ENCODE peak calls at places on chromosomes 2 and 18, in four cellular contexts. W is fibroblast of lung, U is colonic mucosa, N is NT2/D1. K is an unnamed sample.

GRCh38 chr18:12307251-12307736 is 747 bp upstream of the TUBB6 start:
- DNase-seq in N (no peak), U (peak; percentile 38), W (peak; percentile 80), K (peak; percentile 90)

GRCh38 chr2:46954951-46955571 is 39.5 kb upstream of the MCFD2 start:
- DNase-seq in W (peak; percentile 97), N (peak; percentile 36), U (peak; percentile 36), K (peak; percentile 81)

GRCh38 chr2:182366625-182367024 is 60.2 kb downstream of the PDE1A start:
- DNase-seq in W (peak; percentile 41), U (no peak), N (no peak), K (no peak)

GRCh38 chr2:217711236-217711635 is 291.6 kb downstream of the TNS1 start:
- DNase-seq in N (no peak), W (peak; percentile 89), U (no peak), K (peak; percentile 67)

GRCh38 chr2:171185941-171186340 is 25.2 kb upstream of the TLK1 start:
- DNase-seq in W (peak; percentile 86), U (no peak), N (no peak), K (peak; percentile 63)

GRCh38 chr2:98726735-98727368 is 4.1 kb downstream of the MGAT4A start:
- DNase-seq in U (no peak), N (no peak), W (no peak), K (no peak)

GRCh38 chr2:190698895-190699294 is 50.0 kb downstream of the NAB1 start:
- DNase-seq in W (peak; percentile 23), N (no peak), U (no peak), K (no peak)

GRCh38 chr18:47345996-47346395 is 94.5 kb upstream of the SKOR2 start:
- DNase-seq in U (no peak), W (no peak), N (no peak), K (no peak)

GRCh38 chr18:79819951-79820351 is 22.2 kb downstream of the KCNG2 start:
- DNase-seq in W (no peak), U (no peak), N (no peak), K (no peak)

GRCh38 chr2:11492720-11493119 is 26.8 kb upstream of the E2F6 start:
- DNase-seq in W (no peak), U (no peak), N (no peak), K (no peak)

GRCh38 chr2:201806442-201806841 is at the start of gene CDK15:
- DNase-seq in W (peak; percentile 83), U (peak; percentile 19), N (no peak), K (peak; percentile 62)

GRCh38 chr2:12951657-12951973 is 234.9 kb downstream of the TRIB2 start:
- DNase-seq in U (no peak), W (no peak), N (no peak), K (no peak)

GRCh38 chr18:46148810-46149209 is 44.6 kb downstream of the HAUS1 start:
- DNase-seq in W (peak; percentile 41), U (peak; percentile 42), N (peak; percentile 68), K (peak; percentile 87)

GRCh38 chr18:57843403-57843802 is 40.3 kb upstream of the ATP8B1 start:
- DNase-seq in N (no peak), U (no peak), W (no peak), K (no peak)

GRCh38 chr18:75679347-75679746 is 251.8 kb upstream of the SMIM21 start:
- DNase-seq in N (no peak), U (no peak), W (no peak), K (no peak)

GRCh38 chr2:47179325-47179724 is 24.2 kb upstream of the STPG4 start:
- DNase-seq in N (no peak), U (peak; percentile 35), W (no peak), K (no peak)

GRCh38 chr18:38301621-38302020 is 736.0 kb upstream of the CELF4 start:
- DNase-seq in N (no peak), U (no peak), W (no peak), K (no peak)

GRCh38 chr18:32439241-32439640 is 31.4 kb downstream of the GAREM1 start:
- DNase-seq in U (no peak), W (no peak), N (no peak), K (no peak)
- H3K4me1 ChIP-seq in U (no peaks in the 10 kb centered on the region), W (no peaks in the 10 kb centered on the region), N (peaks cover 2% of the 10 kb centered on the region), K (peaks cover 33% of the 10 kb centered on the region)

GRCh38 chr2:23351388-23352141 is 33.4 kb upstream of the KLHL29 start:
- DNase-seq in N (peak; percentile 78), U (peak; percentile 77), W (peak; percentile 71), K (peak; percentile 73)
- H3K4me3 ChIP-seq in N (peak overlapping the region; percentile 11), U (no peak overlapping the region), W (no peak overlapping the region), K (peak overlapping the region; percentile 29)

GRCh38 chr2:239936838-239937581 is 88.1 kb downstream of the NDUFA10 start:
- DNase-seq in W (no peak), U (no peak), N (no peak), K (no peak)

GRCh38 chr2:239938651-239939486 is 86.3 kb downstream of the NDUFA10 start:
- DNase-seq in U (no peak), W (no peak), N (no peak), K (no peak)

GRCh38 chr2:239939736-239940483 is 85.2 kb downstream of the NDUFA10 start:
- DNase-seq in N (no peak), U (no peak), W (no peak), K (no peak)

GRCh38 chr2:239935789-239936758 is 89.1 kb downstream of the NDUFA10 start:
- DNase-seq in W (no peak), N (no peak), U (no peak), K (no peak)

GRCh38 chr2:239937866-239938640 is 87.1 kb downstream of the NDUFA10 start:
- DNase-seq in W (no peak), N (no peak), U (no peak), K (no peak)
- H3K9ac ChIP-seq in W (no peak overlapping the region), N (no peak overlapping the region), U (no peak overlapping the region), K (no peak overlapping the region)

GRCh38 chr2:241901500-241902351 is 32.2 kb downstream of the RTP5 start:
- DNase-seq in N (no peak), U (no peak), W (peak; percentile 20), K (peak; percentile 33)
- H3K4me1 ChIP-seq in N (peaks cover 18% of the 10 kb centered on the region), U (no peaks in the 10 kb centered on the region), W (no peaks in the 10 kb centered on the region), K (peaks cover 12% of the 10 kb centered on the region)

K was measured in adipocyte.